ENCODE peak calls at places on chromosomes 13 and 19, in seven cellular contexts. P is breast epithelium, D is body of pancreas, X is heart right ventricle, C is esophagus squamous epithelium, G is AG04450, F is kidney. Z is an unnamed sample.

GRCh38 chr19:47633516-47633915 is 24.6 kb downstream of the BICRA start:
- DNase-seq in P (no peak), D (no peak), X (no peak), C (no peak), G (no peak), F (no peak), Z (no peak)

GRCh38 chr13:113400621-113401451 is 36.9 kb upstream of the GRTP1 start:
- DNase-seq in P (no peak), D (no peak), X (peak), C (no peak), G (no peak), F (no peak), Z (no peak)

GRCh38 chr13:78875792-78876580 is 217.0 kb upstream of the OBI1 start:
- DNase-seq in P (no peak), D (no peak), X (no peak), C (no peak), G (no peak), F (peak), Z (no peak)

GRCh38 chr19:31515931-31516330 is 166.7 kb upstream of the TSHZ3 start:
- DNase-seq in P (no peak), D (no peak), X (no peak), C (no peak), G (no peak), F (no peak), Z (no peak)

GRCh38 chr13:70098669-70099068 is 9.0 kb upstream of the ATXN8OS start:
- DNase-seq in P (no peak), D (no peak), X (no peak), C (no peak), G (no peak), F (no peak), Z (no peak)

GRCh38 chr13:21673592-21674270 is 2.9 kb downstream of the FGF9 start:
- DNase-seq in P (no peak), D (peak), X (no peak), C (no peak), G (no peak), F (peak), Z (no peak)

GRCh38 chr19:45130888-45131615 is 29.7 kb downstream of the NKPD1 start:
- DNase-seq in P (no peak), D (no peak), X (no peak), C (no peak), G (no peak), F (no peak), Z (no peak)

GRCh38 chr13:79349011-79349410 is 57.0 kb downstream of the RBM26 start:
- DNase-seq in P (no peak), D (no peak), X (no peak), C (no peak), G (no peak), F (no peak), Z (peak)

GRCh38 chr13:37869756-37870488 is at the start of gene TRPC4:
- DNase-seq in P (no peak), D (peak), X (peak), C (no peak), G (no peak), F (peak), Z (peak)
- H3K4me3 ChIP-seq in P (peak), D (peak), X (peak), C (peak), G (peak), F (peak), Z (peak)

DNA sequence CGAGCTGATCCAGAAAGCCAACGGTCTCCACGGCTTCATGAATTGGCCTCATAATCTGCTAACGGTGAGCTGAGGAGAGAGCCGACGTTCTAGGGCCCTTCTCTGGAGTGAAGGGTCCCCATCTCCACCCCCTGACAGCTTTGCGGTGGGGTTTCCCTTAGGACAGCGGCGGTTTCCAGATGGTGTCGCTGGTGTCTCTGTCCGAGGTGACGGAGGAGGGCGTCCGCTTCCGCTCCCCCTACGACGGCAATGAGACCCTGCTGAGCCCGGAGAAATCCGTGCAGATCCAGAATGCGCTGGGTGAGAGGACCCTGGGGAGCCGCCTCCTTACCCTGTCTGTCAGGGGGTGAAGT is 692 bp downstream of the QTRT1 start:
- DNase-seq in P (no peak), D (no peak), X (no peak), C (no peak), G (no peak), F (no peak), Z (no peak)
- TF ChIP-seq CTCF in P (no peak), D (no peak), X (peak), C (no peak), G (no peak), F (no peak), Z (no peak)

GRCh38 chr13:110559429-110559943 is 2.0 kb downstream of the RAB20 start:
- DNase-seq in P (peak), D (peak), X (peak), C (no peak), G (no peak), F (peak), Z (no peak)
- H3K4me3 ChIP-seq in P (peak), D (peak), X (peak), C (peak), G (peak), F (peak), Z (no peak)

GRCh38 chr19:7679017-7679720 is 1.5 kb upstream of the TRAPPC5 start:
- DNase-seq in P (no peak), D (no peak), X (no peak), C (no peak), G (no peak), F (no peak), Z (no peak)
- TF ChIP-seq CTCF in P (no peak), D (no peak), X (no peak), C (no peak), G (no peak), F (peak), Z (no peak)

GRCh38 chr13:97600438-97601080 is 166.6 kb downstream of the RAP2A start:
- DNase-seq in P (no peak), D (no peak), X (no peak), C (no peak), G (peak), F (no peak), Z (peak)
- H3K4me3 ChIP-seq in P (no peak), D (no peak), X (no peak), C (no peak), G (no peak), F (no peak), Z (no peak)

DNA sequence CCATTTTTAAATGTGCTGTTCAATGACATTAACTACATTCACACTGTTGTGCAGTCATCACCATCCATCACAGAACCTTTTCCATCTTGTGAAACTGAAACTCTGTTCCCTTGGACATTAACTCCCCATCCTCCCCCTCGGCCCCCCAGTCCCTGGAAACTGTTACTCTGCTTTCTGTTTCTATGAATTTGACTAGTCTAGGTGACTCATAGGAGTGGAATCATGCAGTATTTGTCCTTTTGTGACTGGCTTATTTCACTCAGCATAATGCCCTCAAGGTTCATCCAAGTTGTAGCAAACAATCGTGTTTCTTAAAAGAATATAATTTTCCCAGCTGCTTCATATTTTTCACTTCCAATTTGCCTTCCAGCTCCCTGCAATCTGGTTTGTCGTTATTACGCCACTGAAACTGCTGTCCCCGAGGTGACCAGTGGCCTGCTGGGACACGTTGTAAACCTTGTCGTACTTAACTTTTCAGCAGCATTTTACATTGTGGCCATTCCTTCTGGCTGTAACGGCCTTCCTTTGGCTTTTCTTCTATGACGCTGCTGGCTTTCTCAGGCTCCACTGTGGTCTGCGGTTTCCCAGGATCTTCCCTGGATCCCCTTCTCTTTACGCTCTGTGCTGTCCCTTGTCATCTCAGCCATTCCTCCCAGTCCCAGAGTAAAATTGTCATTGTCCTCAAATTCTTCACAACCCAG is 74.0 kb downstream of the DHRS12 start:
- DNase-seq in P (no peak), D (no peak), X (no peak), C (no peak), G (peak), F (no peak), Z (peak)
- TF ChIP-seq CTCF in P (no peak), D (no peak), X (no peak), C (no peak), G (no peak), F (no peak), Z (no peak)

GRCh38 chr19:51794865-51795490 is at the start of gene FPR3:
- DNase-seq in P (no peak), D (no peak), X (no peak), C (no peak), G (no peak), F (no peak), Z (no peak)
- H3K4me3 ChIP-seq in P (no peak), D (no peak), X (peak), C (peak), G (no peak), F (no peak), Z (no peak)

Z was measured in astrocyte of the cerebellum.